ENCODE peak calls at places on chromosomes 2 and 18, in seven cellular contexts. I is suprapubic skin, T is left ventricle myocardium inferior, E is A549, G is GM12878, Q is mammary epithelial cell, S is cardiac fibroblast. W is an unnamed sample.

GRCh38 chr2:132977812-132978529 is 308.0 kb upstream of the LYPD1 start:
- DNase-seq in I (no peak), T (no peak), E (no peak), G (no peak), Q (peak), S (peak), W (no peak)

GRCh38 chr2:235654115-235654514 is 160.3 kb downstream of the AGAP1 start:
- DNase-seq in I (no peak), T (no peak), E (no peak), G (no peak), Q (no peak), S (peak), W (no peak)

GRCh38 chr2:15863089-15863488 is 77.3 kb upstream of the MYCN start:
- DNase-seq in I (no peak), T (no peak), E (no peak), G (no peak), Q (no peak), S (no peak), W (no peak)

GRCh38 chr2:236601306-236602202 is 31.9 kb downstream of the ACKR3 start:
- DNase-seq in I (no peak), T (no peak), E (no peak), G (peak), Q (peak), S (no peak), W (peak)

GRCh38 chr2:197889041-197889440 is 84.6 kb downstream of the PLCL1 start:
- DNase-seq in I (no peak), T (no peak), E (no peak), G (peak), Q (peak), S (peak), W (peak)

GRCh38 chr2:24821433-24821891 is 28.2 kb downstream of the CENPO start:
- DNase-seq in I (no peak), T (no peak), E (no peak), G (no peak), Q (no peak), S (no peak), W (no peak)

GRCh38 chr2:218694405-218695145 is 16.1 kb upstream of the TTLL4 start:
- DNase-seq in I (no peak), T (no peak), E (no peak), G (no peak), Q (no peak), S (no peak), W (no peak)

GRCh38 chr2:46970334-46971288 is 55.0 kb upstream of the MCFD2 start:
- DNase-seq in I (no peak), T (peak), E (peak), G (no peak), Q (peak), S (peak), W (no peak)

GRCh38 chr2:55885944-55886281 is 37.7 kb downstream of the EFEMP1 start:
- DNase-seq in I (no peak), T (no peak), E (no peak), G (no peak), Q (no peak), S (no peak), W (no peak)

GRCh38 chr2:150483532-150483931 is 3.9 kb downstream of the RND3 start:
- DNase-seq in I (no peak), T (no peak), E (no peak), G (no peak), Q (no peak), S (no peak), W (no peak)

GRCh38 chr2:227164745-227165350 is 424 bp downstream of the COL4A3 start:
- DNase-seq in I (no peak), T (no peak), E (peak), G (no peak), Q (no peak), S (no peak), W (peak)

GRCh38 chr2:20868377-20868776 is 45.5 kb upstream of the LDAH start:
- DNase-seq in I (no peak), T (no peak), E (no peak), G (peak), Q (peak), S (no peak), W (peak)

GRCh38 chr2:74481961-74482800 is 617 bp downstream of the CCDC142 start:
- DNase-seq in I (no peak), T (no peak), E (no peak), G (no peak), Q (peak), S (peak), W (peak)

GRCh38 chr2:115165529-115166109 is 723.2 kb downstream of the DPP10 start:
- DNase-seq in I (no peak), T (no peak), E (peak), G (no peak), Q (peak), S (peak), W (peak)

GRCh38 chr2:69138793-69139510 is 126.0 kb downstream of the ANTXR1 start:
- DNase-seq in I (no peak), T (no peak), E (peak), G (no peak), Q (peak), S (peak), W (no peak)

GRCh38 chr2:96509114-96509846 is 4.1 kb upstream of the NEURL3 start:
- DNase-seq in I (peak), T (peak), E (peak), G (peak), Q (peak), S (peak), W (peak)

GRCh38 chr2:71551631-71551915 is 98.2 kb downstream of the DYSF start:
- DNase-seq in I (no peak), T (no peak), E (no peak), G (no peak), Q (no peak), S (no peak), W (no peak)

GRCh38 chr2:15271941-15272340 is 289.2 kb downstream of the NBAS start:
- DNase-seq in I (no peak), T (no peak), E (no peak), G (no peak), Q (no peak), S (no peak), W (no peak)

GRCh38 chr2:166090900-166091299 is 36.9 kb downstream of the SCN1A start:
- DNase-seq in I (no peak), T (no peak), E (no peak), G (no peak), Q (peak), S (peak), W (no peak)

GRCh38 chr2:57886196-57886786 is 160.3 kb upstream of the VRK2 start:
- DNase-seq in I (no peak), T (no peak), E (no peak), G (no peak), Q (no peak), S (no peak), W (no peak)

GRCh38 chr2:7725132-7725849 is 808.1 kb downstream of the RNF144A start:
- DNase-seq in I (no peak), T (no peak), E (no peak), G (peak), Q (no peak), S (peak), W (peak)
- TF ChIP-seq CTCF in I (no peak), T (peak), E (peak), G (peak), Q (no peak), S (no peak), W (no peak)

DNA sequence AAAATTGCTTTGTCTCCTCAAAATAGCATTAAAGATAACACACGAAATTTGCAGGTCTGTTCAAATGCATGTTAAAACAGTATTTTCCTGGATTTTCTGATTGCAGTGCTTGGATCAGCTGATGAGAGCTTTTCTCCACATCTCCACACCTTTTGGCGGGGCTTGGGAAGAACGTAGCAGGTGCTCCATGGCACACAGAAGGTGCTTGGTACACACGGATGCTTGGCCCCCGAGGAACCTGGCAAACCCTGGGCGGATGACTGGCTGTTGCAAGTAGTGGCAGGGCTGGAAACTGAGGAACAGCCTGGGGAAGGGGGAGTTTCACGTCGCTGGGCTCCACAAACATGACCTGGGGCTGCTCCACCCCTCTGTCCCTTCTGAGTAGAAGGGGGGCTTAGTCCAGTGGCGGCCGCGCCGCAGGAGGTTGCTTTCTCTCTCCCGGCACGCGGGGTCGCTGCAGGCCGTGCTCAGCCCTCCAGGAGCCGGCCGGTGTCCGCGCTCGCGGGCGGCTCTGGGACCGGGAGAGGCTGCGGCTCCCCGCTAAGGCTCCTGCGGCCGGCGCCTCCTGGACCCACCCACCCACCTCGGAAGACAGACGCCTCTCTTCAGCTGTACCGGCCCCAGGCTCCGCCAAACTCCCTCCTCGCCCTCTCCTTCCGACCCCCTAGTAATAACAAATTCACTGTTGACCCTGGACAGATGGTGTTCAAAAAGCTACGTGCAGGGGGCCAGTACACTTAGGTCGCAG is 69.3 kb downstream of the MARCO start:
- DNase-seq in I (peak), T (peak), E (peak), G (no peak), Q (no peak), S (peak), W (peak)
- H3K4me3 ChIP-seq in I (peak), T (peak), E (peak), G (no peak), Q (no peak), S (no peak), W (no peak)

DNA sequence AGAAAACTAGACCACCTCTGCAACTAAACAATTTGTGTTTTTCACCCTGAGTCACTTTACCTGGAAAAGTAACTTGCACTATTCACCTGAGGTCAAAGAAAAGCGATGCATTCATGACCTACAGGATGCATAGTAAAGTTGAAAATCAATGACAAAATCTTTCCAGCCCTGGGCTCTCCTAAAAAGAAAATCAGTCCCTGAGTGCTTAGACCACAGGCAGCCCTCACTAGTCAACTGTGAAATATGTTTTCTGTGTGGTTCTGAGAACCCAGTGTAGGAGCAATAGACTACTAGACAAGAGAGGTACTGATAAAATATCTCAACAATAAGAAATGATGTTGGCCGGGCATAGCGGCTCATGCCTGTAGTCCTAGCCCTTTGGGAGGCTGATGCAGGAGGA is 133.1 kb downstream of the TXNL1 start:
- DNase-seq in I (no peak), T (no peak), E (no peak), G (no peak), Q (no peak), S (no peak), W (no peak)
- TF ChIP-seq CTCF in I (no peak), T (no peak), E (no peak), G (no peak), Q (no peak), S (no peak), W (no peak)

DNA sequence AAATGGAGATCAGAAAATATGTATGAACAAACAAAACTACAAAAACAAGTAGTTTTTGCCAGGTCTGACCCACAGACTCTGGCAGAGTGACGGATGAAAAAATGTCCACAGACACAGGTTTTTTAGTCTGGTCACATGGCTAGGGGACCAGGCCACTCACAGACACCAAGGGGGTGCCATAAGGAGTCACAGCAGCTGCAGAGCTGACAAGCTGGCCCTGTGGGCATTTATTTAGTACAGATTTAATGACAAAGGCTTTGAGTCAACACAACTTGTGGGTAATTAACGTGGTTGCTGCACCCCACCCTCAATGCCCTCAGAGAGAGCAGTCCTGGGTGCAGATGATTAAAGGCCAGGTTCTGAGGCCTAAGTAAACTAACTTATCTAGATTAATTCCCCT is 76.0 kb downstream of the SH3YL1 start:
- DNase-seq in I (no peak), T (no peak), E (no peak), G (no peak), Q (no peak), S (no peak), W (no peak)
- H3K4me3 ChIP-seq in I (no peak), T (no peak), E (no peak), G (no peak), Q (no peak), S (no peak), W (no peak)

GRCh38 chr18:51037230-51037629 is 7.2 kb downstream of the SMAD4 start:
- DNase-seq in I (no peak), T (no peak), E (no peak), G (no peak), Q (no peak), S (no peak), W (no peak)

GRCh38 chr18:51041677-51042076 is 11.7 kb downstream of the SMAD4 start:
- DNase-seq in I (no peak), T (no peak), E (no peak), G (no peak), Q (no peak), S (no peak), W (no peak)

GRCh38 chr18:51032193-51032592 is 2.2 kb downstream of the SMAD4 start:
- DNase-seq in I (no peak), T (no peak), E (no peak), G (no peak), Q (no peak), S (no peak), W (no peak)

GRCh38 chr18:51039138-51040112 is 9.4 kb downstream of the SMAD4 start:
- DNase-seq in I (no peak), T (no peak), E (no peak), G (no peak), Q (peak), S (peak), W (peak)

DNA sequence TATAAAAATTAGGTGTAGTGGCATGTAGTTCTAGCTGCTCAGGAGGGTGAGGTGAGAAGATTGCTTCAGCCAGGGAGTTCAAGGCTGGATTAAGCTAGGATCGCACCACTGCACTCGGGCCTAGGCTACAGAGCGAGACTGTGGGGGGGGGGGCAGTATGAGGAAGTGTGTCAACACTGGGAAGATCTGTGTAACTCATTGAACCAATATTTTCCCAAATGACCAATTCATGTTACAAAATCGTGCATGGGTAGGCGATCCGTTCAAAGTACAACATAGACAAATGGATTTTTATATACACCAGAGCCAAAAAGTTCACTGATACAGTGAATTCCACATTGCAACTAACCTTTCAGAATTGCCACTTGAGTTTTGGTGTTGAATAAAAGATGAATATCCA is 8.1 kb downstream of the SMAD4 start:
- DNase-seq in I (no peak), T (no peak), E (no peak), G (no peak), Q (no peak), S (no peak), W (no peak)
- TF ChIP-seq CTCF in I (no peak), T (no peak), E (no peak), G (no peak), Q (no peak), S (no peak), W (no peak)

DNA sequence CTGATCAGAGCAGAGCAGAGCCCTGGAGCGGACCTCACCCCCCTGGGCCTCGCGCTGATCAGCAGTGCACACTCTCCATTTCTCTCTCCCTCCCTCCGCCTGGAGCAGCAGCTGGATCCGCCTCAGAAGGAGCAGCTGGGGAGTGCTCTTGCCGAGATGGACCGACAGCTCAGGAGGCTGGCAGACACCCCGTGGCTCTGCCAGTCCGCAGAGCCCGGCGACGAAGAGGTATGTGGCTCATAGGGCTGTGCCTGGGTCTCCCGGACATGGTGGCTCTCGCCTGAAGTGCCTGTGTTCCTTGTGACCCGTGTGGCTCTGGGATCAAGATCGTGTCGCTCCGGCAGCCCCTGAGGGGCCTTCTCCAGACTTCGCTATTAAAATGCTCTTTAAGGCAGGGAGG is 102.5 kb downstream of the USP40 start:
- DNase-seq in I (peak), T (no peak), E (no peak), G (no peak), Q (no peak), S (no peak), W (no peak)
- H3K4me3 ChIP-seq in I (no peak), T (no peak), E (no peak), G (no peak), Q (no peak), S (no peak), W (no peak)